ENCODE peak calls at places on chromosome 14, in six cellular contexts. D, C, V, I, W and O are unnamed samples.

GRCh38 chr14:74515891-74516412 is 22.4 kb downstream of the ISCA2 start:
- DNase-seq in I (no peak), D (no peak), W (no peak), V (no peak), C (no peak), O (no peak)

GRCh38 chr14:23137221-23138172 is 18.4 kb upstream of the CEBPE start:
- DNase-seq in V (no peak), I (peak), C (no peak), D (no peak), W (no peak), O (peak)

GRCh38 chr14:97523936-97524335 is 726.8 kb downstream of the VRK1 start:
- DNase-seq in D (peak), I (no peak), W (no peak), V (no peak), C (no peak), O (no peak)

GRCh38 chr14:50260511-50260910 is 29.1 kb upstream of the SOS2 start:
- DNase-seq in V (no peak), I (peak), D (no peak), C (peak), W (no peak), O (peak)

GRCh38 chr14:67532998-67533753 is at the start of gene PLEKHH1:
- DNase-seq in C (peak), V (peak), D (peak), I (peak), W (peak), O (peak)

GRCh38 chr14:31880935-31881334 is 196.2 kb upstream of the ARHGAP5 start:
- DNase-seq in I (peak), V (no peak), W (no peak), C (peak), D (peak), O (peak)

GRCh38 chr14:21090194-21090939 is 8.1 kb downstream of the ZNF219 start:
- DNase-seq in I (no peak), C (no peak), D (no peak), V (no peak), W (no peak), O (no peak)

GRCh38 chr14:92317511-92317910 is 5.5 kb upstream of the SLC24A4 start:
- DNase-seq in V (no peak), C (no peak), W (no peak), I (no peak), D (no peak), O (no peak)